ENCODE peak calls at places on chromosomes 6 and 20, in six cellular contexts. W, Z, L, P, K and R are unnamed samples. For H3K27me3, the result is how much of the 10 kb centered on the place peaks cover.

GRCh38 chr6:151690303-151690702 is 117.2 kb upstream of the ESR1 start:
- DNase-seq in W (no peak), Z (no peak), L (no peak), P (no peak), K (no peak), R (no peak)

GRCh38 chr6:40369028-40369427 is 218.1 kb downstream of the LRFN2 start:
- DNase-seq in W (no peak), Z (no peak), L (no peak), P (no peak), K (no peak), R (no peak)

GRCh38 chr6:159908940-159909339 is 18.2 kb downstream of the MAS1 start:
- DNase-seq in W (no peak), Z (no peak), L (no peak), P (no peak), K (no peak), R (no peak)

GRCh38 chr6:104597541-104598050 is 262.1 kb downstream of the HACE1 start:
- DNase-seq in W (no peak), Z (no peak), L (no peak), P (no peak), K (no peak), R (peak)

GRCh38 chr6:71510856-71511255 is 222.2 kb downstream of the OGFRL1 start:
- DNase-seq in W (no peak), Z (no peak), L (no peak), P (no peak), K (no peak), R (no peak)

GRCh38 chr20:52601295-52601971 is 370.7 kb upstream of the TSHZ2 start:
- DNase-seq in W (no peak), Z (no peak), L (peak), P (no peak), K (no peak), R (no peak)

GRCh38 chr20:58693226-58694006 is 816 bp downstream of the NPEPL1 start:
- DNase-seq in W (peak), Z (no peak), L (no peak), P (no peak), K (no peak), R (no peak)

GRCh38 chr6:2940010-2940850 is 31.1 kb downstream of the SERPINB6 start:
- DNase-seq in W (no peak), Z (peak), L (no peak), P (no peak), K (no peak), R (no peak)

GRCh38 chr6:152112503-152113261 is 305.2 kb downstream of the ESR1 start:
- DNase-seq in W (no peak), Z (peak), L (peak), P (peak), K (no peak), R (no peak)

GRCh38 chr6:232896-233640 is 59.2 kb upstream of the DUSP22 start:
- DNase-seq in W (no peak), Z (no peak), L (no peak), P (no peak), K (no peak), R (no peak)

GRCh38 chr20:58102744-58103516 is 125.5 kb downstream of the ANKRD60 start:
- DNase-seq in W (peak), Z (peak), L (no peak), P (no peak), K (no peak), R (no peak)

GRCh38 chr6:39086294-39086693 is 28.7 kb downstream of the SAYSD1 start:
- DNase-seq in W (no peak), Z (no peak), L (no peak), P (no peak), K (no peak), R (no peak)

GRCh38 chr20:49682278-49682677 is 31.4 kb downstream of the B4GALT5 start:
- DNase-seq in W (no peak), Z (no peak), L (no peak), P (no peak), K (no peak), R (no peak)

GRCh38 chr20:36231331-36231730 is 4.9 kb upstream of the AAR2 start:
- DNase-seq in W (no peak), Z (no peak), L (no peak), P (no peak), K (no peak), R (no peak)

GRCh38 chr20:5463007-5463686 is 146.4 kb upstream of the PROKR2 start:
- DNase-seq in W (no peak), Z (no peak), L (no peak), P (no peak), K (no peak), R (no peak)

GRCh38 chr20:4111440-4112411 is 96.4 kb upstream of the RNF24 start:
- DNase-seq in W (no peak), Z (no peak), L (no peak), P (no peak), K (no peak), R (no peak)

GRCh38 chr6:93792751-93793150 is 373.4 kb upstream of the EPHA7 start:
- DNase-seq in W (no peak), Z (no peak), L (no peak), P (no peak), K (no peak), R (no peak)

GRCh38 chr6:141483561-141484061 is 649.1 kb upstream of the GJE1 start:
- DNase-seq in W (no peak), Z (no peak), L (peak), P (peak), K (peak), R (peak)

GRCh38 chr6:105359419-105360366 is 43.2 kb downstream of the PREP start:
- DNase-seq in W (peak), Z (no peak), L (no peak), P (no peak), K (peak), R (peak)

GRCh38 chr6:15247750-15248450 is 2.0 kb downstream of the JARID2 start:
- DNase-seq in W (peak), Z (peak), L (peak), P (peak), K (no peak), R (no peak)

GRCh38 chr6:18215436-18215835 is 48.9 kb downstream of the DEK start:
- DNase-seq in W (no peak), Z (no peak), L (no peak), P (no peak), K (no peak), R (no peak)

GRCh38 chr6:108793449-108794134 is 54.6 kb upstream of the ARMC2 start:
- DNase-seq in W (no peak), Z (no peak), L (no peak), P (no peak), K (no peak), R (no peak)

GRCh38 chr6:74969591-74970267 is 236.1 kb downstream of the COL12A1 start:
- DNase-seq in W (no peak), Z (no peak), L (no peak), P (no peak), K (no peak), R (no peak)

GRCh38 chr6:161486903-161487531 is 213.2 kb upstream of the AGPAT4 start:
- DNase-seq in W (no peak), Z (no peak), L (no peak), P (no peak), K (no peak), R (no peak)

GRCh38 chr20:13322621-13323020 is 101.5 kb downstream of the ISM1 start:
- DNase-seq in W (no peak), Z (no peak), L (no peak), P (no peak), K (no peak), R (no peak)

GRCh38 chr6:157921685-157922367 is 59.8 kb upstream of the SYNJ2 start:
- DNase-seq in W (no peak), Z (no peak), L (peak), P (peak), K (no peak), R (peak)

GRCh38 chr6:119720160-119720559 is 370.6 kb upstream of the MAN1A1 start:
- DNase-seq in W (no peak), Z (no peak), L (no peak), P (no peak), K (no peak), R (no peak)

GRCh38 chr6:168432196-168432595 is 8.8 kb upstream of the SMOC2 start:
- DNase-seq in W (no peak), Z (no peak), L (no peak), P (no peak), K (no peak), R (no peak)

GRCh38 chr6:117919775-117920492 is 12.9 kb downstream of the SLC35F1 start:
- DNase-seq in W (no peak), Z (no peak), L (no peak), P (no peak), K (no peak), R (no peak)

GRCh38 chr20:6566821-6567220 is 200.7 kb upstream of the BMP2 start:
- DNase-seq in W (no peak), Z (no peak), L (no peak), P (no peak), K (peak), R (peak)

GRCh38 chr6:90610291-90610670 is 23.4 kb upstream of the MAP3K7 start:
- DNase-seq in W (no peak), Z (no peak), L (no peak), P (no peak), K (no peak), R (no peak)

GRCh38 chr6:90611996-90612690 is 25.3 kb upstream of the MAP3K7 start:
- DNase-seq in W (no peak), Z (no peak), L (no peak), P (no peak), K (no peak), R (no peak)

GRCh38 chr6:90605749-90606344 is 19.0 kb upstream of the MAP3K7 start:
- DNase-seq in W (no peak), Z (no peak), L (no peak), P (no peak), K (no peak), R (no peak)

GRCh38 chr6:90610671-90611542 is 24.0 kb upstream of the MAP3K7 start:
- DNase-seq in W (no peak), Z (no peak), L (peak), P (peak), K (no peak), R (no peak)

GRCh38 chr6:90611543-90611864 is 24.6 kb upstream of the MAP3K7 start:
- DNase-seq in W (no peak), Z (no peak), L (no peak), P (no peak), K (no peak), R (no peak)
- H3K27me3 ChIP-seq in W (under half), Z (under half), L (under half), P (under half), K (under half), R (under half)

GRCh38 chr6:36335465-36336209 is 1.1 kb downstream of the BNIP5 start:
- DNase-seq in W (no peak), Z (no peak), L (peak), P (no peak), K (no peak), R (no peak)
- H3K4me3 ChIP-seq in W (no peak), Z (no peak), L (no peak), P (no peak), K (no peak), R (no peak)

DNA sequence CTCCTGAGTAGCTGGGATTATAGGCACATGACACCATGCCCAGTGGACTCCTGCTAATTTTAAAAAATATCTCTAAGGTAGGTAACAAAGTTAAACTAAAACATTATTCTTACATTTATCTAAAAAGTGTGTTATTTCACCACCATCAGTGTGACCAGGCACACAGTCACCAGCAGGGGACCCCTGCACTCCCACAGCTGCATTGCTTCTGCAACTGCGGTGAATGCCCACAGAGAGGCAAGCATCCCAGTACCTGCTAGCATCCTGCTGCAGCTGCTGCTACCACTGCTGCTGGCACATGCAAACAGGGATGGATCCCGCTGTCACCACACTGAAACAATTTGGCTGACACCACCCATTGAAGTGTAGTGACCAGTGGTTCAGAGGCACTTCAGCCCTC is 21.9 kb upstream of the EPB41L2 start:
- DNase-seq in W (no peak), Z (no peak), L (no peak), P (no peak), K (no peak), R (no peak)
- TF ChIP-seq CTCF in W (peak), Z (no peak), L (no peak), P (no peak), K (no peak), R (no peak)

GRCh38 chr6:88538849-88539571 is 372.9 kb upstream of the CNR1 start:
- DNase-seq in W (no peak), Z (no peak), L (no peak), P (no peak), K (no peak), R (no peak)

GRCh38 chr6:88538130-88538706 is 372.1 kb upstream of the CNR1 start:
- DNase-seq in W (no peak), Z (no peak), L (no peak), P (no peak), K (no peak), R (no peak)

GRCh38 chr6:88535296-88535695 is 369.1 kb upstream of the CNR1 start:
- DNase-seq in W (no peak), Z (no peak), L (no peak), P (peak), K (no peak), R (no peak)

GRCh38 chr6:88532241-88532860 is 366.2 kb upstream of the CNR1 start:
- DNase-seq in W (no peak), Z (no peak), L (no peak), P (no peak), K (no peak), R (no peak)

GRCh38 chr6:88536056-88536455 is 369.9 kb upstream of the CNR1 start:
- DNase-seq in W (no peak), Z (no peak), L (no peak), P (no peak), K (no peak), R (no peak)
- H3K27me3 ChIP-seq in W (under half), Z (under half), L (under half), P (under half), K (under half), R (under half)

GRCh38 chr6:56851104-56851503 is 103.8 kb upstream of the BEND6 start:
- DNase-seq in W (no peak), Z (no peak), L (no peak), P (no peak), K (no peak), R (no peak)

GRCh38 chr6:56848105-56848504 is 106.8 kb upstream of the BEND6 start:
- DNase-seq in W (no peak), Z (no peak), L (no peak), P (no peak), K (no peak), R (no peak)

GRCh38 chr6:56851541-56852248 is 103.2 kb upstream of the BEND6 start:
- DNase-seq in W (peak), Z (no peak), L (peak), P (peak), K (no peak), R (peak)

GRCh38 chr6:56850618-56851017 is 104.3 kb upstream of the BEND6 start:
- DNase-seq in W (no peak), Z (no peak), L (no peak), P (no peak), K (no peak), R (no peak)

DNA sequence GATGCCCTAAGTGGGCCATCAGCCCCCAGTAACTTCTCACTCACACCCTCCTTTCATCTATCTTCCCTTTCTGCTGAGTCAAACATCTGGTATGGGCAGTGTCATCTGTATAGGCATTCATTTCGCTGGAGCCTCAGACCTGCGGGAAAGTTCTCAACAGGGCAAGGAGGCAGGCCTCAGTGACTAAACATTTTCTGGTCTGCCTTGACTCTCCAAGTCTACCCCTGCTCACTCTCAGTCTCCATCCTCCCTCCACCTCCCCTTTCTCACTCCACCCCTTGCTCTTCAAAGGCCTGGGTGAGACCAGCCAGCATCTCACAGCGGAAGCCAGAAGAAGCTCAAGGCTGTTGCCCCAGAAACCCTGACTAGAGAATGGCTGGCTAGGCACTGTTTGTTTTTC is 105.0 kb upstream of the BEND6 start:
- DNase-seq in W (no peak), Z (no peak), L (no peak), P (no peak), K (no peak), R (no peak)
- H3K4me3 ChIP-seq in W (peak), Z (no peak), L (no peak), P (peak), K (no peak), R (peak)

GRCh38 chr6:84284428-84285033 is 57.1 kb upstream of the CEP162 start:
- DNase-seq in W (peak), Z (no peak), L (no peak), P (no peak), K (no peak), R (no peak)
- TF ChIP-seq CTCF in W (peak), Z (no peak), L (no peak), P (no peak), K (peak), R (peak)

DNA sequence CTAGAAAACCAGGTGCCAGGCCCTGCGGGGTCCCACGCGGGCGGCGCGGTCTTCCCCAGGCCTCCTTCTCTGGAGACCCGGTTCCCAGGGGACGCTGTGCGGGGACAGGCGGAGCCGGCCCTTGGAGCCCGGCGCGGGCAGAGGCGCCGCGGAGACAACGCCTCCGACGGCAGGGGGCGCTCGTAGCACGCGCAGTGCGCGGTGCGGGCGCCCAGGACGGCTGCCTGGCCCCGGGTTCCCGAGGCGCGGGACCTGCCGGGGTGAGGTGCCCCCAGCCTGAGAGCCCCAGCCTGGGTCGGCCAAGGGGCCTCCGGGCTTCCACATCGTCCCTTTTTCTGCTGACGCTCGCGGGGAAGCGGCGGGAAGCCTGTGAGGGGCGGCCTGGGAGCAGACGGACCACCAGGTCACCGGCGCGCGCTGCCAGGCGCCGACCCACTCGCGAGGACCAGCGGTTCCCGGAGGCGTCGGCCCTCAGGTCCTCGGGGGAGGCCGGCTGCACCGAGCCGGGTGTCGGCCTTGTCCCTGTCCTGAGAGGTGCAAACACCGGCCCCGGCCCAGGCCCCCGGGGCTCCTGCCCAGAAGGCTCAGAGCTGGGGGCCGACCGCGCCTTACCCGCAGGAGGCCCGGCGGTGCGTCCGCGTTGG is 5.2 kb upstream of the FOXC1 start:
- DNase-seq in W (peak), Z (peak), L (peak), P (no peak), K (no peak), R (no peak)
- H3K27me3 ChIP-seq in W (under half), Z (under half), L (under half), P (half or more), K (under half), R (under half)

GRCh38 chr6:31179896-31180295 is 9.4 kb upstream of the POU5F1 start:
- DNase-seq in W (no peak), Z (no peak), L (no peak), P (no peak), K (no peak), R (no peak)

GRCh38 chr6:31175961-31176360 is 5.5 kb upstream of the POU5F1 start:
- DNase-seq in W (no peak), Z (no peak), L (no peak), P (no peak), K (no peak), R (peak)

GRCh38 chr6:31179042-31179386 is 8.5 kb upstream of the POU5F1 start:
- DNase-seq in W (no peak), Z (no peak), L (no peak), P (no peak), K (no peak), R (no peak)

GRCh38 chr6:31178143-31179041 is 7.9 kb upstream of the POU5F1 start:
- DNase-seq in W (no peak), Z (no peak), L (no peak), P (no peak), K (no peak), R (no peak)

DNA sequence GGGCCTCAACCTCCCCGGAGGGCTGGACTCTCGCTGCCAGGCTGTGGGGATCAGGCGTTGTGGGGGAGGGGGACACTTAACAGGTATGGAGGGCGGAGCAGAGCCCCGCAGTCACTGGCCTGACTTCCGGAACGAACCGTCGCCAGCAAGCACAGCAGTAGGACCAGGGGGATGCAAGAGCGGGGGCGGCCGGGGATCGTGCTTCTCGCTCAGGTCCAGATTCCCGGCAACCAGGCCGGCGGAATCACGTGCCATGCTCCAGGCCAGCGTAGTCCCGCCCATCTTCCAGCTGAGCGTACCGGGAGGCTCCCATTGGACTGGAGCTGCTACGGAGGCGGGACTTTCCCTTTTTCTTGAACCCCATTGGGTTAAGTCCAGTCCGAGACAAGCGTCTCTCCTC is 10.0 kb upstream of the POU5F1 start:
- DNase-seq in W (no peak), Z (peak), L (peak), P (peak), K (no peak), R (peak)
- H3K4me3 ChIP-seq in W (no peak), Z (no peak), L (peak), P (peak), K (no peak), R (peak)

GRCh38 chr20:32358883-32359632 is 927 bp downstream of the ASXL1 start:
- DNase-seq in W (peak), Z (peak), L (peak), P (peak), K (no peak), R (no peak)

GRCh38 chr20:32358632-32358882 is 426 bp downstream of the ASXL1 start:
- DNase-seq in W (no peak), Z (no peak), L (no peak), P (no peak), K (no peak), R (no peak)

GRCh38 chr20:32356935-32357868 is 929 bp upstream of the ASXL1 start:
- DNase-seq in W (peak), Z (peak), L (peak), P (peak), K (no peak), R (no peak)

GRCh38 chr20:32359633-32360332 is 1.7 kb downstream of the ASXL1 start:
- DNase-seq in W (no peak), Z (no peak), L (no peak), P (peak), K (no peak), R (no peak)

GRCh38 chr20:32357869-32358631 is at the start of gene ASXL1:
- DNase-seq in W (peak), Z (peak), L (peak), P (peak), K (peak), R (peak)
- TF ChIP-seq CTCF in W (no peak), Z (no peak), L (peak), P (no peak), K (no peak), R (no peak)

GRCh38 chr6:13926378-13926777 is 1.6 kb downstream of the RNF182 start:
- DNase-seq in W (no peak), Z (no peak), L (no peak), P (no peak), K (no peak), R (no peak)
- H3K27me3 ChIP-seq in W (under half), Z (under half), L (half or more), P (half or more), K (under half), R (under half)